ENCODE peak calls at places on chromosomes 1 and 21, in nine cellular contexts. I is prostate gland, L is HL-60, M is stomach, S is vagina, K is HepG2, W is spleen, T is endothelial cell of umbilical vein, X is HCT116. Y is an unnamed sample.

GRCh38 chr1:113216664-113217063 is 143.7 kb downstream of the LRIG2 start:
- DNase-seq in K (no peak), L (no peak), X (no peak), W (no peak), T (no peak), I (no peak), M (peak), S (no peak), Y (no peak)

GRCh38 chr21:46097826-46098286 is at the start of gene COL6A2:
- DNase-seq in T (no peak), W (peak), L (no peak), I (peak), M (peak), K (no peak), X (no peak), S (peak), Y (peak)

GRCh38 chr1:7810395-7810794 is 26.3 kb downstream of the PER3 start:
- DNase-seq in K (no peak), X (peak), I (no peak), L (no peak), S (no peak), M (no peak), W (no peak), T (peak), Y (no peak)

GRCh38 chr1:9920606-9921005 is 10.5 kb upstream of the CTNNBIP1 start:
- DNase-seq in X (no peak), T (no peak), L (no peak), K (no peak), M (no peak), W (no peak), I (no peak), S (no peak), Y (no peak)

GRCh38 chr1:61426254-61426653 is 298.7 kb downstream of the TM2D1 start:
- DNase-seq in W (no peak), S (no peak), L (no peak), X (no peak), T (no peak), I (no peak), K (no peak), M (no peak), Y (no peak)

GRCh38 chr1:96409087-96409486 is 312.5 kb upstream of the PTBP2 start:
- DNase-seq in W (no peak), M (no peak), X (no peak), T (no peak), L (no peak), K (no peak), S (no peak), I (no peak), Y (no peak)

GRCh38 chr1:224096773-224097172 is 17.1 kb upstream of the FBXO28 start:
- DNase-seq in M (no peak), K (no peak), X (no peak), I (no peak), L (no peak), W (no peak), S (no peak), T (no peak), Y (no peak)

GRCh38 chr1:96710708-96711477 is 10.7 kb upstream of the PTBP2 start:
- DNase-seq in S (no peak), L (no peak), K (no peak), T (no peak), X (no peak), I (no peak), W (no peak), M (no peak), Y (no peak)

GRCh38 chr1:207009182-207009850 is 23.2 kb downstream of the C1orf116 start:
- DNase-seq in I (no peak), T (no peak), L (no peak), W (no peak), X (no peak), M (peak), K (peak), S (no peak), Y (no peak)

GRCh38 chr1:228457017-228457395 is 30.2 kb upstream of the RNF187 start:
- DNase-seq in W (no peak), S (no peak), X (no peak), T (no peak), I (no peak), M (no peak), L (no peak), K (no peak), Y (no peak)

DNA sequence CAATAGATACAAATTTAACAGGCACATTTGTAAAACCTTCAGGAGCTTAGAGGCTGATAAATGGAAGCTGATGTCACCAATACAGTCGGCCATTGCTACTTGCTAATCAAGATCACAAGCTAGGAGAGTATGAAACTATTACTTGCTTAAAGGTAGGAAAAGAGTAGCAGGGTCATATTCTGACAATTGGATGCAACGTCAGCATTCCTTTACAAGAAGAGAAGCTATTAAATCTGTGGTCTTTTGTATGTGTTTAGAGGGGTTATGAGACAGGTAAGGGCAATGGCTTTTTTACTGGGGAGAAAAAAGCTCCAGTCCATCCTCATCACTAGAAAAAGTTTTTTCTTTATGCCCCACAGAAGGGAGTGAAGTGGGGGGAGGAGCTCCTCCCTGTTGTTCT is 11.7 kb upstream of the CD48 start:
- DNase-seq in L (no peak), S (no peak), T (no peak), X (no peak), M (no peak), W (no peak), K (no peak), I (no peak), Y (no peak)
- H3K27ac ChIP-seq in L (no peak), S (no peak), T (no peak), X (no peak), M (no peak), W (no peak), K (no peak), I (no peak), Y (no peak)

GRCh38 chr1:189681252-189681919 is 796.3 kb downstream of the BRINP3 start:
- DNase-seq in M (no peak), S (no peak), T (peak), I (no peak), X (no peak), W (no peak), K (no peak), L (no peak), Y (no peak)
- TF ChIP-seq POLR2AphosphoS5 in M (no peak), S (no peak), T (no peak), I (no peak), X (no peak), W (no peak), K (no peak), L (no peak), Y (no peak)

DNA sequence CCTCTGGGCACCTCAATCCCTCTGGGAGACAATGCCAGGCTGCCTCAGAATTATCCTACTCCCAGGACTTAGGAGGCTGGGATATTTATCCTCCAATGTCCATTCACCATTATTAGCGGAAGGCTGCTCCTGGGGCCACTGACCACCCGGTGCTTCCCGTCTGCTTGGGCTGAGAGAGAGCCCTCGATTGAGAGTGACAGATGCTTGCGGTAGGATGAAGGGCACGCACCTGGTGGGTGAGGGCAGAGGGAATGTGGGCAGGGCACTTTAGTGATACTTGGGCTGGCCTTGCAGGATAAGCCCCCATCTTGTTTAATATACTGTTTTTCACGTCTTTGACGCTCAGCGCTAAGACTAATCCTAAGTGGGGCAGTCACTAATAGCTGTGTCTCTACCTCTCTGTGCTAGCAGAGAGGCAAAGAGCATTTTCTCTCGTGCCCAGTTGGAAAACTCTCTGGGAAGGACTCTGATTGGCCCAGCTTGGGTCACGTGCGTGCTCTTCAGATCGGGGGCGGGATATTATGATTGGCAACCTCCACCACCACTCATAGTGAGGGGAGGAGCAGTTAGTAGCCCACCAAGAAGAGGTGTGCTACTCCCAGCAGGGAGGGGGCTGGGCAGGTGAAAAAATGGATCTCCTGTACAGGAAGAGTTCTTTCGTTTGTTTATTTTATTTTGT is 10.6 kb upstream of the PARS2 start:
- DNase-seq in W (no peak), T (peak), I (no peak), M (no peak), K (peak), X (peak), S (no peak), L (no peak), Y (no peak)
- H3K4me3 ChIP-seq in W (no peak), T (no peak), I (no peak), M (no peak), K (no peak), X (no peak), S (no peak), L (no peak), Y (no peak)

GRCh38 chr1:173418107-173418985 is 58.8 kb upstream of the PRDX6 start:
- DNase-seq in T (no peak), I (no peak), S (no peak), X (no peak), M (no peak), W (peak), K (no peak), L (peak), Y (no peak)
- H3K27ac ChIP-seq in T (no peak), I (no peak), S (no peak), X (no peak), M (no peak), W (no peak), K (no peak), L (no peak), Y (no peak)

DNA sequence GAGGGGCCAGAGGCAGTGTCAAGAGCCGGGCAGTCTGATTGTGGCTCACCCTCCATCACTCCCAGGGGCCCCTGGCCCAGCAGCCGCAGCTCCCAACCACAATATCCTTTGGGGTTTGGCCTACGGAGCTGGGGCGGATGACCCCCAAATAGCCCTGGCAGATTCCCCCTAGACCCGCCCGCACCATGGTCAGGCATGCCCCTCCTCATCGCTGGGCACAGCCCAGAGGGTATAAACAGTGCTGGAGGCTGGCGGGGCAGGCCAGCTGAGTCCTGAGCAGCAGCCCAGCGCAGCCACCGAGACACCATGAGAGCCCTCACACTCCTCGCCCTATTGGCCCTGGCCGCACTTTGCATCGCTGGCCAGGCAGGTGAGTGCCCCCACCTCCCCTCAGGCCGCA is at the start of gene BGLAP:
- DNase-seq in S (no peak), T (no peak), K (no peak), L (no peak), I (no peak), X (no peak), M (no peak), W (no peak), Y (no peak)
- TF ChIP-seq POLR2AphosphoS5 in S (no peak), T (no peak), K (no peak), L (no peak), I (no peak), X (no peak), M (no peak), W (no peak), Y (no peak)

GRCh38 chr1:54490361-54491248 is 57.4 kb upstream of the ACOT11 start:
- DNase-seq in T (no peak), M (no peak), X (no peak), L (no peak), W (no peak), K (no peak), I (no peak), S (no peak), Y (no peak)
- H3K4me3 ChIP-seq in T (no peak), M (no peak), X (no peak), L (no peak), W (no peak), K (no peak), I (no peak), S (no peak), Y (no peak)